ENCODE peak calls at places on chromosome 9, in seven cellular contexts. T is fibroblast of mammary gland, Z is AG09319, N is colonic mucosa, J is HFFc6, Q is ascending aorta, W is epithelial cell of esophagus. S is an unnamed sample.

GRCh38 chr9:34374905-34375552 is 1.7 kb downstream of the MYORG start:
- DNase-seq in Q (no peak), W (peak; percentile 33), T (no peak), N (peak; percentile 87), Z (no peak), J (no peak), S (no peak)

GRCh38 chr9:124449381-124450151 is 685 bp upstream of the ADGRD2 start:
- DNase-seq in Q (no peak), N (no peak), Z (no peak), W (peak; percentile 62), T (no peak), J (no peak), S (no peak)

GRCh38 chr9:113620377-113621161 is 157.0 kb downstream of the RGS3 start:
- DNase-seq in T (peak; percentile 79), W (peak; percentile 87), Z (peak; percentile 77), N (peak; percentile 63), J (peak; percentile 86), Q (peak; percentile 94), S (peak; percentile 76)

GRCh38 chr9:38208206-38208901 is 139.3 kb upstream of the SHB start:
- DNase-seq in J (no peak), N (no peak), T (no peak), Z (no peak), Q (no peak), W (peak; percentile 94), S (no peak)

GRCh38 chr9:96649620-96650323 is 5.3 kb downstream of the PRXL2C start:
- DNase-seq in W (no peak), Q (no peak), Z (no peak), J (no peak), T (no peak), N (no peak), S (no peak)

GRCh38 chr9:113537227-113537810 is 73.8 kb downstream of the RGS3 start:
- DNase-seq in Q (peak; percentile 64), N (no peak), Z (no peak), J (no peak), T (no peak), W (no peak), S (no peak)

GRCh38 chr9:27353405-27354229 is 56.7 kb upstream of the EQTN start:
- DNase-seq in Z (no peak), T (no peak), W (peak; percentile 10), N (no peak), Q (no peak), J (no peak), S (no peak)

GRCh38 chr9:114313186-114313585 is 9.7 kb upstream of the ORM1 start:
- DNase-seq in Q (peak; percentile 5), W (no peak), Z (no peak), N (peak; percentile 3), T (no peak), J (no peak), S (no peak)

GRCh38 chr9:110066929-110067716 is 140.8 kb downstream of the C9orf152 start:
- DNase-seq in J (no peak), Q (no peak), T (peak; percentile 59), N (no peak), Z (no peak), W (no peak), S (no peak)

GRCh38 chr9:114181583-114182409 is 26.5 kb downstream of the COL27A1 start:
- DNase-seq in T (no peak), Q (no peak), N (no peak), W (no peak), J (no peak), Z (no peak), S (no peak)

GRCh38 chr9:98707158-98708102 is 1.3 kb downstream of the GABBR2 start:
- DNase-seq in Q (no peak), J (peak; percentile 50), T (peak; percentile 82), N (no peak), Z (peak; percentile 4), W (peak; percentile 70), S (peak; percentile 46)
- TF ChIP-seq CTCF in Q (peak; percentile 42), J (peak; percentile 87), T (peak; percentile 63), N (no peak), Z (peak; percentile 56), W (no peak), S (peak; percentile 79)

GRCh38 chr9:99299214-99300102 is 77.4 kb downstream of the SEC61B start:
- DNase-seq in T (peak; percentile 77), J (peak; percentile 73), N (no peak), W (peak; percentile 84), Q (no peak), Z (peak; percentile 56), S (peak; percentile 33)
- TF ChIP-seq CTCF in T (peak; percentile 27), J (peak; percentile 63), N (no peak), W (peak; percentile 13), Q (no peak), Z (peak; percentile 17), S (no peak)

GRCh38 chr9:137134191-137134590 is 4.8 kb upstream of the GRIN1 start:
- DNase-seq in Q (no peak), J (no peak), Z (no peak), W (no peak), T (no peak), N (no peak), S (no peak)
- TF ChIP-seq CTCF in Q (no peak), J (no peak), Z (no peak), W (no peak), T (no peak), N (no peak), S (no peak)

GRCh38 chr9:127751269-127752054 is 16.4 kb upstream of the TOR2A start:
- DNase-seq in J (no peak), Z (no peak), T (peak; percentile 15), N (no peak), W (peak; percentile 41), Q (no peak), S (no peak)
- TF ChIP-seq CTCF in J (no peak), Z (no peak), T (no peak), N (no peak), W (no peak), Q (no peak), S (no peak)

GRCh38 chr9:121281614-121282291 is 13.8 kb downstream of the GSN start:
- DNase-seq in Q (peak; percentile 92), N (peak; percentile 95), Z (no peak), T (peak; percentile 82), J (peak; percentile 60), W (peak; percentile 98), S (no peak)
- TF ChIP-seq CTCF in Q (no peak), N (no peak), Z (no peak), T (no peak), J (no peak), W (peak; percentile 18), S (peak; percentile 3)

GRCh38 chr9:6304232-6304631 is 23.9 kb upstream of the TPD52L3 start:
- DNase-seq in N (no peak), Z (no peak), J (no peak), W (no peak), Q (no peak), T (no peak), S (no peak)

GRCh38 chr9:6307551-6308096 is 20.6 kb upstream of the TPD52L3 start:
- DNase-seq in W (no peak), J (no peak), N (no peak), T (no peak), Z (no peak), Q (no peak), S (no peak)

GRCh38 chr9:6302417-6302816 is 25.8 kb upstream of the TPD52L3 start:
- DNase-seq in Q (no peak), N (no peak), T (no peak), Z (no peak), J (peak; percentile 9), W (peak; percentile 95), S (no peak)

DNA sequence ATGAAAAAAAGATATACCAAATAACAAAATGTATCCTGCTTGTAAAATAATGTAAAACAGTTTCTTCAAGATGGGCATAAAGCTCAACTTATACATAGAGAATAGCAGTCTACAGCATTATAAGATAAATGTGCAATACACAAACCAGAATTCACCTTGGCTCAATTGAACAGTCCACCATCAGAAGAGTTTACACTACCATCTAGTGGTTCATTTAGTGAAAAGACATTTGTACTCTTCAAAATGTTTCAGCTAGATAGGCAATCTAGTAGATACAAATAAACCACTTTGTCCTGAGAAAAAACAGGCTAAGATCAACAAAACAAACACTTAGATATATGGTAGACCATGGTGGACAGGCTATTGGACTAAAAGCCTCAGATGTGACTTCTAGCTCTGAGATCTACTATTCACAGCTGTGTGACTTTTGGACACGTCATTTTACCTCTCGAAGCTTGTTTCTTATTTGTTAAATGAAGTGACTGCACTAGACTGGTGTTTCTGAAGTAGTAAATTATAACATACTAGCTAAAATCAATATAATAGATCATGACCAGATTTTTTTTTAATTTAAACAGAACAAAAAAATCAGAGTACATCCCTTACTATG is 22.1 kb upstream of the TPD52L3 start:
- DNase-seq in Z (peak; percentile 10), Q (no peak), N (no peak), W (peak; percentile 68), J (peak; percentile 42), T (peak; percentile 65), S (peak; percentile 13)
- TF ChIP-seq CTCF in Z (peak; percentile 53), Q (peak; percentile 65), N (peak; percentile 40), W (peak; percentile 56), J (peak; percentile 81), T (peak; percentile 67), S (peak; percentile 61)

DNA sequence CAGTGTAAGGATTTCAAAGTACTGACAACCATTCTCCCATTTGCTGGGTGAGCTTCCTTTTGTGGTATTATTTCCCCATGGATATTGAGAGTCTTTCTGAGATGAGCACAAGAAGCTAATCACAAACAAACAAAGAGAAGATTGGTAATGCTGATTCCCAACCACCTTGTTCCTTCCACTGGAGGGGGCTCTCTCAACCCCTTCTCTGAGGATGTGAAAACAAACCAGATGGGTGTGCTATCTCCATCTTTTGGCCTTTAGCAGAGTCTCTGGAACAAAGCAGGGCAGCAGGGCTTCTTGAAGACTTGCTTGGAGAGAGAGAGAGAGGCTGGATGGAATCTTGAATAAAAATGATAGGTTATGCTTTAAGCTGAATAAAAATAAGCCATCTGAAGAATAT is 576.7 kb upstream of the ZNF462 start:
- DNase-seq in W (peak; percentile 47), J (no peak), N (no peak), Q (no peak), T (peak; percentile 4), Z (no peak), S (no peak)
- TF ChIP-seq CTCF in W (no peak), J (no peak), N (no peak), Q (no peak), T (no peak), Z (peak; percentile 10), S (no peak)

GRCh38 chr9:128825923-128826702 is 3.5 kb downstream of the SPOUT1 start:
- DNase-seq in T (no peak), W (no peak), Z (no peak), J (no peak), N (no peak), Q (no peak), S (no peak)

GRCh38 chr9:128824911-128825310 is 4.7 kb downstream of the SPOUT1 start:
- DNase-seq in Q (no peak), W (no peak), J (no peak), T (no peak), N (no peak), Z (no peak), S (no peak)

GRCh38 chr9:128829477-128830251 is at the start of gene SPOUT1:
- DNase-seq in T (peak; percentile 84), W (peak; percentile 95), Z (peak; percentile 63), Q (peak; percentile 97), N (peak; percentile 96), J (peak; percentile 88), S (peak; percentile 59)

GRCh38 chr9:128828719-128829452 is 708 bp downstream of the SPOUT1 start:
- DNase-seq in Q (no peak), J (peak; percentile 14), N (no peak), Z (no peak), T (no peak), W (no peak), S (no peak)

GRCh38 chr9:128828267-128828666 is 1.3 kb downstream of the SPOUT1 start:
- DNase-seq in Q (no peak), T (no peak), Z (no peak), J (no peak), W (no peak), N (no peak), S (no peak)
- TF ChIP-seq CTCF in Q (no peak), T (no peak), Z (no peak), J (no peak), W (no peak), N (no peak), S (no peak)

S was measured in AG04450.